ENCODE peak calls at places on chromosomes 3 and 15, in ten cellular contexts. One of them, this sample, is unnamed.

GRCh38 chr15:80942746-80943565 is 46.7 kb downstream of the MESD start:
- DNase-seq in cardiac fibroblast: no peak
- DNase-seq in M059J: no peak
- DNase-seq in NCI-H446 treated with DMSO at 0.1 percent for 48 hours: no peak
- DNase-seq in activated CD4-positive, CD25-positive, alpha-beta regulatory T cell: no peak
- DNase-seq in head of caudate nucleus: no peak
- DNase-seq in lower lobe of right lung: no peak
- DNase-seq in hippocampal formation: no peak
- DNase-seq in CD4-positive, alpha-beta memory T cell: no peak
- DNase-seq in tibial artery: peak; percentile 63
- DNase-seq in this sample: peak; percentile 80

GRCh38 chr3:119885746-119886530 is 104.0 kb downstream of the NR1I2 start:
- DNase-seq in head of caudate nucleus: no peak
- DNase-seq in cardiac fibroblast: peak; percentile 9
- DNase-seq in M059J: peak; percentile 85
- DNase-seq in tibial artery: no peak
- DNase-seq in hippocampal formation: no peak
- DNase-seq in CD4-positive, alpha-beta memory T cell: no peak
- DNase-seq in lower lobe of right lung: no peak
- DNase-seq in activated CD4-positive, CD25-positive, alpha-beta regulatory T cell: no peak
- DNase-seq in NCI-H446 treated with DMSO at 0.1 percent for 48 hours: no peak
- DNase-seq in this sample: no peak

GRCh38 chr15:27820232-27820631 is 278.9 kb downstream of the OCA2 start:
- DNase-seq in tibial artery: no peak
- DNase-seq in activated CD4-positive, CD25-positive, alpha-beta regulatory T cell: no peak
- DNase-seq in CD4-positive, alpha-beta memory T cell: no peak
- DNase-seq in hippocampal formation: no peak
- DNase-seq in NCI-H446 treated with DMSO at 0.1 percent for 48 hours: no peak
- DNase-seq in cardiac fibroblast: no peak
- DNase-seq in M059J: peak; percentile 7
- DNase-seq in head of caudate nucleus: no peak
- DNase-seq in lower lobe of right lung: no peak
- DNase-seq in this sample: no peak

GRCh38 chr3:160184655-160185054 is 40.6 kb upstream of the C3orf80 start:
- DNase-seq in NCI-H446 treated with DMSO at 0.1 percent for 48 hours: no peak
- DNase-seq in M059J: no peak
- DNase-seq in cardiac fibroblast: peak; percentile 89
- DNase-seq in tibial artery: no peak
- DNase-seq in hippocampal formation: no peak
- DNase-seq in head of caudate nucleus: no peak
- DNase-seq in lower lobe of right lung: no peak
- DNase-seq in activated CD4-positive, CD25-positive, alpha-beta regulatory T cell: no peak
- DNase-seq in CD4-positive, alpha-beta memory T cell: no peak
- DNase-seq in this sample: no peak

GRCh38 chr3:35707904-35708303 is 68.6 kb downstream of the ARPP21 start:
- DNase-seq in activated CD4-positive, CD25-positive, alpha-beta regulatory T cell: no peak
- DNase-seq in NCI-H446 treated with DMSO at 0.1 percent for 48 hours: no peak
- DNase-seq in tibial artery: no peak
- DNase-seq in lower lobe of right lung: no peak
- DNase-seq in head of caudate nucleus: no peak
- DNase-seq in cardiac fibroblast: peak; percentile 33
- DNase-seq in hippocampal formation: no peak
- DNase-seq in M059J: peak; percentile 0
- DNase-seq in CD4-positive, alpha-beta memory T cell: no peak
- DNase-seq in this sample: no peak

GRCh38 chr3:52636673-52637072 is 49.0 kb downstream of the PBRM1 start:
- DNase-seq in head of caudate nucleus: no peak
- DNase-seq in CD4-positive, alpha-beta memory T cell: no peak
- DNase-seq in tibial artery: no peak
- DNase-seq in cardiac fibroblast: peak; percentile 6
- DNase-seq in lower lobe of right lung: no peak
- DNase-seq in M059J: peak; percentile 65
- DNase-seq in activated CD4-positive, CD25-positive, alpha-beta regulatory T cell: no peak
- DNase-seq in NCI-H446 treated with DMSO at 0.1 percent for 48 hours: no peak
- DNase-seq in hippocampal formation: no peak
- DNase-seq in this sample: no peak

GRCh38 chr3:53195602-53196574 is 34.9 kb downstream of the PRKCD start:
- DNase-seq in hippocampal formation: peak; percentile 24
- DNase-seq in NCI-H446 treated with DMSO at 0.1 percent for 48 hours: no peak
- DNase-seq in lower lobe of right lung: peak; percentile 75
- DNase-seq in M059J: no peak
- DNase-seq in head of caudate nucleus: peak; percentile 79
- DNase-seq in CD4-positive, alpha-beta memory T cell: peak; percentile 55
- DNase-seq in activated CD4-positive, CD25-positive, alpha-beta regulatory T cell: peak; percentile 40
- DNase-seq in cardiac fibroblast: peak; percentile 45
- DNase-seq in tibial artery: no peak
- DNase-seq in this sample: no peak

GRCh38 chr3:144791034-144791433 is 819.4 kb downstream of the DIPK2A start:
- DNase-seq in head of caudate nucleus: no peak
- DNase-seq in activated CD4-positive, CD25-positive, alpha-beta regulatory T cell: no peak
- DNase-seq in NCI-H446 treated with DMSO at 0.1 percent for 48 hours: no peak
- DNase-seq in tibial artery: no peak
- DNase-seq in CD4-positive, alpha-beta memory T cell: no peak
- DNase-seq in cardiac fibroblast: no peak
- DNase-seq in lower lobe of right lung: no peak
- DNase-seq in hippocampal formation: no peak
- DNase-seq in M059J: no peak
- DNase-seq in this sample: no peak

GRCh38 chr3:54426431-54426830 is 304.1 kb downstream of the CACNA2D3 start:
- DNase-seq in hippocampal formation: no peak
- DNase-seq in lower lobe of right lung: no peak
- DNase-seq in activated CD4-positive, CD25-positive, alpha-beta regulatory T cell: no peak
- DNase-seq in CD4-positive, alpha-beta memory T cell: no peak
- DNase-seq in head of caudate nucleus: no peak
- DNase-seq in M059J: no peak
- DNase-seq in cardiac fibroblast: no peak
- DNase-seq in tibial artery: no peak
- DNase-seq in NCI-H446 treated with DMSO at 0.1 percent for 48 hours: no peak
- DNase-seq in this sample: no peak

GRCh38 chr3:23913873-23914743 is 2.7 kb downstream of the NKIRAS1 start:
- DNase-seq in NCI-H446 treated with DMSO at 0.1 percent for 48 hours: no peak
- DNase-seq in hippocampal formation: no peak
- DNase-seq in activated CD4-positive, CD25-positive, alpha-beta regulatory T cell: no peak
- DNase-seq in M059J: no peak
- DNase-seq in CD4-positive, alpha-beta memory T cell: no peak
- DNase-seq in cardiac fibroblast: no peak
- DNase-seq in head of caudate nucleus: no peak
- DNase-seq in tibial artery: no peak
- DNase-seq in lower lobe of right lung: no peak
- DNase-seq in this sample: no peak

GRCh38 chr15:63398456-63398855 is 16.8 kb upstream of the CA12 start:
- DNase-seq in hippocampal formation: no peak
- DNase-seq in activated CD4-positive, CD25-positive, alpha-beta regulatory T cell: no peak
- DNase-seq in lower lobe of right lung: no peak
- DNase-seq in cardiac fibroblast: no peak
- DNase-seq in head of caudate nucleus: no peak
- DNase-seq in M059J: no peak
- DNase-seq in tibial artery: no peak
- DNase-seq in CD4-positive, alpha-beta memory T cell: no peak
- DNase-seq in NCI-H446 treated with DMSO at 0.1 percent for 48 hours: no peak
- DNase-seq in this sample: no peak

GRCh38 chr15:74505837-74506514 is 35.0 kb upstream of the ARID3B start:
- DNase-seq in activated CD4-positive, CD25-positive, alpha-beta regulatory T cell: no peak
- DNase-seq in hippocampal formation: no peak
- DNase-seq in M059J: peak; percentile 83
- DNase-seq in tibial artery: peak; percentile 4
- DNase-seq in cardiac fibroblast: peak; percentile 60
- DNase-seq in NCI-H446 treated with DMSO at 0.1 percent for 48 hours: no peak
- DNase-seq in lower lobe of right lung: no peak
- DNase-seq in head of caudate nucleus: no peak
- DNase-seq in CD4-positive, alpha-beta memory T cell: no peak
- DNase-seq in this sample: no peak

GRCh38 chr3:10333359-10333670 is 12.4 kb upstream of the SEC13 start:
- DNase-seq in tibial artery: no peak
- DNase-seq in activated CD4-positive, CD25-positive, alpha-beta regulatory T cell: no peak
- DNase-seq in cardiac fibroblast: no peak
- DNase-seq in CD4-positive, alpha-beta memory T cell: no peak
- DNase-seq in head of caudate nucleus: no peak
- DNase-seq in hippocampal formation: no peak
- DNase-seq in M059J: no peak
- DNase-seq in lower lobe of right lung: no peak
- DNase-seq in NCI-H446 treated with DMSO at 0.1 percent for 48 hours: no peak
- DNase-seq in this sample: no peak

GRCh38 chr3:175337631-175338030 is 478.5 kb downstream of the NAALADL2 start:
- DNase-seq in tibial artery: no peak
- DNase-seq in CD4-positive, alpha-beta memory T cell: no peak
- DNase-seq in hippocampal formation: no peak
- DNase-seq in NCI-H446 treated with DMSO at 0.1 percent for 48 hours: no peak
- DNase-seq in activated CD4-positive, CD25-positive, alpha-beta regulatory T cell: no peak
- DNase-seq in cardiac fibroblast: no peak
- DNase-seq in lower lobe of right lung: no peak
- DNase-seq in M059J: no peak
- DNase-seq in head of caudate nucleus: no peak
- DNase-seq in this sample: no peak

GRCh38 chr3:130850846-130851245 is 43.0 kb upstream of the ATP2C1 start:
- DNase-seq in tibial artery: no peak
- DNase-seq in cardiac fibroblast: peak; percentile 30
- DNase-seq in hippocampal formation: no peak
- DNase-seq in NCI-H446 treated with DMSO at 0.1 percent for 48 hours: no peak
- DNase-seq in lower lobe of right lung: no peak
- DNase-seq in CD4-positive, alpha-beta memory T cell: no peak
- DNase-seq in M059J: peak; percentile 40
- DNase-seq in activated CD4-positive, CD25-positive, alpha-beta regulatory T cell: no peak
- DNase-seq in head of caudate nucleus: no peak
- DNase-seq in this sample: no peak

GRCh38 chr3:106299300-106300098 is 430.7 kb upstream of the CBLB start:
- DNase-seq in NCI-H446 treated with DMSO at 0.1 percent for 48 hours: no peak
- DNase-seq in activated CD4-positive, CD25-positive, alpha-beta regulatory T cell: no peak
- DNase-seq in CD4-positive, alpha-beta memory T cell: no peak
- DNase-seq in cardiac fibroblast: peak; percentile 55
- DNase-seq in hippocampal formation: no peak
- DNase-seq in tibial artery: no peak
- DNase-seq in M059J: peak; percentile 75
- DNase-seq in head of caudate nucleus: no peak
- DNase-seq in lower lobe of right lung: no peak
- DNase-seq in this sample: no peak

GRCh38 chr3:62614527-62614926 is 241.2 kb upstream of the FEZF2 start:
- DNase-seq in activated CD4-positive, CD25-positive, alpha-beta regulatory T cell: no peak
- DNase-seq in head of caudate nucleus: no peak
- DNase-seq in CD4-positive, alpha-beta memory T cell: no peak
- DNase-seq in lower lobe of right lung: no peak
- DNase-seq in cardiac fibroblast: no peak
- DNase-seq in NCI-H446 treated with DMSO at 0.1 percent for 48 hours: no peak
- DNase-seq in M059J: no peak
- DNase-seq in hippocampal formation: no peak
- DNase-seq in tibial artery: no peak
- DNase-seq in this sample: no peak

GRCh38 chr3:196422976-196423781 is 9.0 kb downstream of the UBXN7 start:
- DNase-seq in NCI-H446 treated with DMSO at 0.1 percent for 48 hours: peak; percentile 41
- DNase-seq in hippocampal formation: peak; percentile 3
- DNase-seq in CD4-positive, alpha-beta memory T cell: no peak
- DNase-seq in cardiac fibroblast: no peak
- DNase-seq in activated CD4-positive, CD25-positive, alpha-beta regulatory T cell: no peak
- DNase-seq in lower lobe of right lung: peak; percentile 53
- DNase-seq in M059J: peak; percentile 49
- DNase-seq in tibial artery: no peak
- DNase-seq in head of caudate nucleus: peak; percentile 55
- DNase-seq in this sample: peak; percentile 86

GRCh38 chr15:66803182-66803729 is 101.2 kb downstream of the SMAD6 start:
- DNase-seq in NCI-H446 treated with DMSO at 0.1 percent for 48 hours: peak; percentile 33
- DNase-seq in hippocampal formation: no peak
- DNase-seq in CD4-positive, alpha-beta memory T cell: no peak
- DNase-seq in head of caudate nucleus: no peak
- DNase-seq in cardiac fibroblast: peak; percentile 97
- DNase-seq in M059J: peak; percentile 99
- DNase-seq in lower lobe of right lung: peak; percentile 93
- DNase-seq in tibial artery: peak; percentile 94
- DNase-seq in activated CD4-positive, CD25-positive, alpha-beta regulatory T cell: no peak
- DNase-seq in this sample: peak; percentile 93

GRCh38 chr3:72042397-72043211 is 257.7 kb upstream of the PROK2 start:
- DNase-seq in M059J: peak; percentile 51
- DNase-seq in cardiac fibroblast: peak; percentile 28
- DNase-seq in tibial artery: no peak
- DNase-seq in NCI-H446 treated with DMSO at 0.1 percent for 48 hours: no peak
- DNase-seq in hippocampal formation: no peak
- DNase-seq in CD4-positive, alpha-beta memory T cell: no peak
- DNase-seq in activated CD4-positive, CD25-positive, alpha-beta regulatory T cell: no peak
- DNase-seq in lower lobe of right lung: no peak
- DNase-seq in head of caudate nucleus: no peak
- DNase-seq in this sample: no peak

GRCh38 chr3:195768414-195768813 is 43.3 kb downstream of the MUC4 start:
- DNase-seq in hippocampal formation: no peak
- DNase-seq in tibial artery: no peak
- DNase-seq in activated CD4-positive, CD25-positive, alpha-beta regulatory T cell: no peak
- DNase-seq in lower lobe of right lung: no peak
- DNase-seq in head of caudate nucleus: no peak
- DNase-seq in CD4-positive, alpha-beta memory T cell: no peak
- DNase-seq in M059J: no peak
- DNase-seq in cardiac fibroblast: no peak
- DNase-seq in NCI-H446 treated with DMSO at 0.1 percent for 48 hours: no peak
- DNase-seq in this sample: no peak

GRCh38 chr3:192917508-192918274 is at the start of gene MB21D2:
- DNase-seq in activated CD4-positive, CD25-positive, alpha-beta regulatory T cell: peak; percentile 18
- DNase-seq in hippocampal formation: peak; percentile 83
- DNase-seq in lower lobe of right lung: peak; percentile 75
- DNase-seq in cardiac fibroblast: peak; percentile 87
- DNase-seq in M059J: peak; percentile 87
- DNase-seq in CD4-positive, alpha-beta memory T cell: peak; percentile 68
- DNase-seq in NCI-H446 treated with DMSO at 0.1 percent for 48 hours: peak; percentile 49
- DNase-seq in head of caudate nucleus: peak; percentile 84
- DNase-seq in tibial artery: peak; percentile 88
- DNase-seq in this sample: peak; percentile 89

GRCh38 chr3:112738366-112738765 is 97.4 kb upstream of the CCDC80 start:
- DNase-seq in cardiac fibroblast: peak; percentile 67
- DNase-seq in activated CD4-positive, CD25-positive, alpha-beta regulatory T cell: no peak
- DNase-seq in M059J: no peak
- DNase-seq in tibial artery: no peak
- DNase-seq in CD4-positive, alpha-beta memory T cell: no peak
- DNase-seq in lower lobe of right lung: no peak
- DNase-seq in NCI-H446 treated with DMSO at 0.1 percent for 48 hours: no peak
- DNase-seq in hippocampal formation: no peak
- DNase-seq in head of caudate nucleus: no peak
- DNase-seq in this sample: no peak

GRCh38 chr3:155745795-155746550 is 1.1 kb upstream of the PLCH1 start:
- DNase-seq in hippocampal formation: peak; percentile 14
- DNase-seq in lower lobe of right lung: peak; percentile 50
- DNase-seq in CD4-positive, alpha-beta memory T cell: no peak
- DNase-seq in tibial artery: no peak
- DNase-seq in head of caudate nucleus: peak; percentile 47
- DNase-seq in activated CD4-positive, CD25-positive, alpha-beta regulatory T cell: no peak
- DNase-seq in cardiac fibroblast: no peak
- DNase-seq in M059J: peak; percentile 83
- DNase-seq in NCI-H446 treated with DMSO at 0.1 percent for 48 hours: peak; percentile 34
- DNase-seq in this sample: no peak

GRCh38 chr3:177460100-177460499 is 262.8 kb upstream of the TBL1XR1 start:
- DNase-seq in lower lobe of right lung: no peak
- DNase-seq in CD4-positive, alpha-beta memory T cell: no peak
- DNase-seq in hippocampal formation: no peak
- DNase-seq in tibial artery: no peak
- DNase-seq in head of caudate nucleus: no peak
- DNase-seq in NCI-H446 treated with DMSO at 0.1 percent for 48 hours: no peak
- DNase-seq in M059J: no peak
- DNase-seq in cardiac fibroblast: no peak
- DNase-seq in activated CD4-positive, CD25-positive, alpha-beta regulatory T cell: no peak
- DNase-seq in this sample: no peak

GRCh38 chr3:149581248-149581647 is 76.6 kb downstream of the WWTR1 start:
- DNase-seq in tibial artery: no peak
- DNase-seq in M059J: peak; percentile 83
- DNase-seq in lower lobe of right lung: no peak
- DNase-seq in CD4-positive, alpha-beta memory T cell: no peak
- DNase-seq in NCI-H446 treated with DMSO at 0.1 percent for 48 hours: no peak
- DNase-seq in activated CD4-positive, CD25-positive, alpha-beta regulatory T cell: no peak
- DNase-seq in hippocampal formation: no peak
- DNase-seq in cardiac fibroblast: peak; percentile 49
- DNase-seq in head of caudate nucleus: no peak
- DNase-seq in this sample: no peak

This sample was measured in sigmoid colon.